ENCODE peak calls at places on chromosome 19, in six cellular contexts. W, H, Z, N, T and I are unnamed samples. For H3K9me3 and H3K27me3, the result is how much of the 10 kb centered on the place peaks cover.

GRCh38 chr19:45681391-45682015 is 10.2 kb downstream of the SNRPD2 start:
- DNase-seq in T (peak), W (peak), N (peak), H (peak), Z (peak), I (peak)

GRCh38 chr19:1247747-1248453 is 483 bp upstream of the MIDN start:
- DNase-seq in H (peak), Z (peak), N (peak), T (peak), W (peak), I (no peak)

GRCh38 chr19:871446-872265 is 12.2 kb downstream of the CFD start:
- DNase-seq in N (peak), W (no peak), Z (no peak), H (no peak), T (peak), I (peak)

GRCh38 chr19:46173886-46174475 is 25.9 kb downstream of the IGFL2 start:
- DNase-seq in W (no peak), N (peak), T (no peak), H (no peak), Z (no peak), I (no peak)

GRCh38 chr19:33406521-33407139 is 33.1 kb downstream of the CEBPG start:
- DNase-seq in N (peak), W (peak), H (peak), Z (peak), T (peak), I (peak)

GRCh38 chr19:33476151-33476707 is 45.4 kb downstream of the PEPD start:
- DNase-seq in T (no peak), N (peak), Z (no peak), W (no peak), H (no peak), I (no peak)

GRCh38 chr19:5828661-5829566 is 10.6 kb downstream of the FUT6 start:
- DNase-seq in W (no peak), Z (peak), H (no peak), T (peak), N (peak), I (peak)

GRCh38 chr19:16888629-16889371 is at the start of gene F2RL3:
- DNase-seq in H (no peak), Z (no peak), T (peak), N (no peak), W (peak), I (peak)

GRCh38 chr19:33938821-33939220 is 142.2 kb downstream of the KCTD15 start:
- DNase-seq in T (no peak), Z (peak), W (no peak), H (peak), N (no peak), I (no peak)

GRCh38 chr19:46745521-46746280 is at the start of gene FKRP:
- DNase-seq in N (peak), H (no peak), Z (peak), W (peak), T (peak), I (no peak)

GRCh38 chr19:56301152-56301551 is 13.5 kb downstream of the ZSCAN5A start:
- DNase-seq in N (no peak), W (no peak), T (no peak), H (no peak), Z (no peak), I (peak)

GRCh38 chr19:46840157-46840942 is 10.3 kb downstream of the AP2S1 start:
- DNase-seq in N (peak), Z (no peak), H (peak), T (peak), W (peak), I (peak)

GRCh38 chr19:19109601-19110000 is 28.7 kb downstream of the TMEM161A start:
- DNase-seq in W (peak), H (no peak), N (peak), T (no peak), Z (no peak), I (no peak)

GRCh38 chr19:53553865-53554791 is 16.2 kb downstream of the ZNF331 start:
- DNase-seq in H (peak), N (no peak), T (peak), W (peak), Z (peak), I (peak)

GRCh38 chr19:12365094-12365371 is 450 bp downstream of the ZNF442 start:
- DNase-seq in H (no peak), W (no peak), N (no peak), Z (no peak), T (peak), I (peak)

DNA sequence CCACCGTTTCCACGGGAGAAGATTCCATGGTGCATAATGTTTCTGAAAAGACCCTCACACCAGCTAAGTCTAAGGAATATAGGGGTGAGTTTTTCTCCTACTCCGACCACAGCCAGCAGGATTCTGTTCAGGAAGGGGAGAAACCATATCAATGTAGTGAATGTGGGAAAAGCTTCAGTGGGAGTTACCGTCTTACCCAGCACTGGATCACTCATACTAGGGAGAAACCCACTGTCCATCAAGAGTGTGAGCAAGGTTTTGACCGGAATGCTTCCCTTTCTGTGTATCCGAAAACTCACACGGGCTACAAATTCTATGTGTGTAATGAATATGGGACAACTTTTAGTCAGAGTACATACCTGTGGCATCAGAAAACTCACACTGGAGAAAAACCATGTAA is 19.1 kb downstream of the ZNF473 start:
- DNase-seq in Z (no peak), H (no peak), T (no peak), N (no peak), W (no peak), I (no peak)
- H3K9me3 ChIP-seq in Z (under half), H (under half), T (under half), N (half or more), W (under half), I (under half)

GRCh38 chr19:41767105-41767504 is 11.8 kb downstream of the CEACAM6 start:
- DNase-seq in Z (no peak), T (no peak), H (no peak), W (no peak), N (no peak), I (no peak)

GRCh38 chr19:41774515-41774980 is 19.2 kb downstream of the CEACAM6 start:
- DNase-seq in N (no peak), H (no peak), T (no peak), Z (no peak), W (no peak), I (no peak)

GRCh38 chr19:41771410-41771809 is 16.1 kb downstream of the CEACAM6 start:
- DNase-seq in T (no peak), H (no peak), N (no peak), W (no peak), Z (no peak), I (no peak)

DNA sequence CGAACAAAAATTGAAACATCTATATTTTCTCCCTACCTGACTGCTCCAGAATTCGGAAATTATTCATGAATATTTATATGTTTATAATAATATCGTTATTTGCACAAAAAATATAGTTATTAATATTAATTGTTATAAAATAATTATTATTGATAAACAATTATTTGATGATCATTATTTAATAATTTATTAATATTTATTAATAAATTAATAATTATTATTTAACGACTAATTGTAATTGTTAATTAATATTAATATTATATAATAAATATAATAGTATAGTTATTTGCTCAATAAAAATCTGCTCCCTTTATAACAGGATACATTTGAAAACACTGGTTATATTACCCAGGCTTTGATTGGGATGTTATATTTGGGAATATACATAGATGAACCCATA is 14.3 kb downstream of the CEACAM6 start:
- DNase-seq in H (no peak), N (no peak), Z (no peak), T (no peak), W (no peak), I (no peak)
- H3K27me3 ChIP-seq in H (under half), N (under half), Z (under half), T (half or more), W (under half), I (half or more)

GRCh38 chr19:58396691-58397532 is 1.5 kb downstream of the RNF225 start:
- DNase-seq in H (no peak), T (no peak), W (no peak), Z (peak), N (peak), I (no peak)

GRCh38 chr19:58394821-58395219 is 636 bp upstream of the RNF225 start:
- DNase-seq in W (no peak), T (no peak), Z (peak), H (no peak), N (no peak), I (no peak)

GRCh38 chr19:58397533-58398037 is 2.1 kb downstream of the RNF225 start:
- DNase-seq in H (no peak), W (no peak), T (no peak), Z (no peak), N (peak), I (no peak)

GRCh38 chr19:58395220-58395978 is at the start of gene RNF225:
- DNase-seq in H (no peak), N (peak), W (no peak), Z (peak), T (no peak), I (peak)

GRCh38 chr19:58395979-58396627 is 647 bp downstream of the RNF225 start:
- DNase-seq in T (no peak), W (no peak), H (no peak), Z (peak), N (peak), I (no peak)
- H3K4me3 ChIP-seq in T (no peak), W (no peak), H (no peak), Z (no peak), N (no peak), I (no peak)

GRCh38 chr19:58134244-58134643 is 16.3 kb downstream of the ZNF329 start:
- DNase-seq in N (no peak), T (no peak), H (no peak), Z (no peak), W (no peak), I (no peak)
- H3K9me3 ChIP-seq in N (half or more), T (half or more), H (under half), Z (under half), W (half or more), I (under half)

GRCh38 chr19:35856001-35856400 is 710 bp upstream of the KIRREL2 start:
- DNase-seq in W (no peak), T (peak), N (peak), H (peak), Z (peak), I (no peak)

GRCh38 chr19:35856546-35857149 is at the start of gene KIRREL2:
- DNase-seq in Z (peak), N (peak), W (no peak), H (peak), T (peak), I (peak)

GRCh38 chr19:35851213-35852028 is 883 bp downstream of the NPHS1 start:
- DNase-seq in N (peak), Z (peak), W (no peak), T (peak), H (peak), I (peak)

GRCh38 chr19:35852029-35852780 is at the start of gene NPHS1:
- DNase-seq in T (no peak), Z (no peak), W (no peak), N (no peak), H (no peak), I (no peak)

GRCh38 chr19:35853038-35853756 is 893 bp upstream of the NPHS1 start:
- DNase-seq in Z (no peak), T (no peak), W (no peak), H (no peak), N (no peak), I (no peak)
- H3K27me3 ChIP-seq in Z (under half), T (under half), W (under half), H (under half), N (half or more), I (under half)